ENCODE peak calls at places on chromosomes 5 and 9, in four cellular contexts. J is right lobe of liver, M is H1, O is heart left ventricle. Q is an unnamed sample.

GRCh38 chr9:114174876-114175771 is 19.8 kb downstream of the COL27A1 start:
- DNase-seq in J (peak; percentile 72), M (no peak), O (peak; percentile 83), Q (no peak)

GRCh38 chr9:131500939-131501541 is 1.7 kb upstream of the POMT1 start:
- DNase-seq in J (no peak), M (no peak), O (no peak), Q (peak; percentile 62)

GRCh38 chr9:129490583-129491485 is 130.1 kb downstream of the C9orf50 start:
- DNase-seq in J (peak; percentile 49), M (no peak), O (no peak), Q (no peak)

GRCh38 chr9:81890104-81890503 is 38.1 kb upstream of the SPATA31D4 start:
- DNase-seq in J (no peak), M (no peak), O (no peak), Q (no peak)

GRCh38 chr5:146124580-146124979 is 19.2 kb upstream of the PLAC8L1 start:
- DNase-seq in J (no peak), M (no peak), O (no peak), Q (no peak)

GRCh38 chr5:31972558-31972957 is 201.6 kb downstream of the GOLPH3 start:
- DNase-seq in J (no peak), M (no peak), O (no peak), Q (no peak)

GRCh38 chr9:20352531-20352930 is 269.8 kb downstream of the MLLT3 start:
- DNase-seq in J (no peak), M (no peak), O (no peak), Q (no peak)

GRCh38 chr9:136171009-136171800 is 33.7 kb downstream of the LHX3 start:
- DNase-seq in J (no peak), M (no peak), O (peak; percentile 7), Q (no peak)

GRCh38 chr9:114205171-114206015 is 50.1 kb downstream of the COL27A1 start:
- DNase-seq in J (no peak), M (no peak), O (peak; percentile 44), Q (peak; percentile 82)

GRCh38 chr5:132199116-132199680 is 28.5 kb downstream of the P4HA2 start:
- DNase-seq in J (no peak), M (peak; percentile 11), O (no peak), Q (no peak)

GRCh38 chr5:93593476-93594060 is 10.5 kb downstream of the NR2F1 start:
- DNase-seq in J (no peak), M (no peak), O (no peak), Q (no peak)

GRCh38 chr5:10351199-10351881 is 2.2 kb upstream of the MARCHF6 start:
- DNase-seq in J (no peak), M (no peak), O (peak; percentile 56), Q (no peak)

GRCh38 chr5:95620870-95621838 is 1.3 kb downstream of the GPR150 start:
- DNase-seq in J (peak; percentile 57), M (peak; percentile 78), O (peak; percentile 32), Q (peak; percentile 31)
- H3K4me3 ChIP-seq in J (peak overlapping the region; percentile 46), M (peak overlapping the region; percentile 28), O (peak overlapping the region; percentile 57), Q (peak overlapping the region; percentile 67)

GRCh38 chr9:83538172-83538889 is at the start of gene FRMD3:
- DNase-seq in J (peak; percentile 87), M (peak; percentile 82), O (peak; percentile 93), Q (peak; percentile 66)
- TF ChIP-seq POLR2A in J (no peak), M (no peak), O (peak; percentile 42), Q (peak; percentile 38)

DNA sequence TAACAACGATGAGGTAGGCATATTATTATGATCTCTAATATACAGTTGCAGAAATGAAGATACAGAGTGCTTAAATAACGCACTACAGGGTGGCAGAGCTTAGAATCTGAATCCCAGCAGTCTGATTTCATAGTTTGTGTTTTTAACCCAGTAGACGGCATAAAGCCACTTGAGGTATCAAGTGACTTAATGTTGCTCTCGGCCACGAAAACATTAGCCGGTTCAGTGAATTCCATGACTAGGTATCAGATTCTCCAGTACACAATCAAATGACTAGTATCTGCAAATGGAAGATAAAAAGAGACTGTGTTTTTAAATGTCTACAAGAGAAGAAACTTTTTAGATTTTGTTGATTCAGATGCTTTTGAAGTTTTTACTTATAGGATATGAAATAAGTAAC is 24.8 kb downstream of the SMC2 start:
- DNase-seq in J (no peak), M (no peak), O (no peak), Q (no peak)
- H3K36me3 ChIP-seq in J (no peaks in the 10 kb centered on the region), M (peaks cover 75% of the 10 kb centered on the region), O (peaks cover 99% of the 10 kb centered on the region), Q (no peaks in the 10 kb centered on the region)

GRCh38 chr5:73668017-73668416 is 42.0 kb downstream of the ARHGEF28 start:
- DNase-seq in J (no peak), M (no peak), O (no peak), Q (no peak)

GRCh38 chr5:73664796-73665195 is 38.8 kb downstream of the ARHGEF28 start:
- DNase-seq in J (no peak), M (no peak), O (no peak), Q (no peak)

GRCh38 chr5:73663860-73664240 is 37.9 kb downstream of the ARHGEF28 start:
- DNase-seq in J (no peak), M (no peak), O (no peak), Q (no peak)

GRCh38 chr5:73668422-73669116 is 42.6 kb downstream of the ARHGEF28 start:
- DNase-seq in J (no peak), M (no peak), O (no peak), Q (no peak)

DNA sequence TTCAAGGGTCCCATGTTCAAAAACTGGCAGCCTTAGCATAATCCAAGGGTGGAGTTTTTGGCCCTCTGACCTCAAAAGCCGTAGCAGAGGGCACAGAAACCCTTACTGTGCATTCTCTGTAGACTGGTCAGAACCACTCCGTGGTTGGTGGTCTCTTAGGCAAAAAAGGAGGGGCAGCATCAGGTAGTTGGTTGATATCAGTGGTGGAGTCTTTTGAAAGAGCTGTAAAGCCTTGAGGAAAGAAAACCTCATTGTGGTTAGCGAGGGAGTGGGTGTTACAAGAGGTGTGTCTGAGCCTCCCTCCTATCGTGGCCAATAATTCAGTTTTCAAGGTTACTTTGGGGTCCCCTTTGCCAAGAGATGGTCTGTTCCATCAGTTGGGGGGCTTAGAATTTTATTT is 40.9 kb downstream of the ARHGEF28 start:
- DNase-seq in J (no peak), M (no peak), O (no peak), Q (no peak)
- H3K4me3 ChIP-seq in J (no peak overlapping the region), M (no peak overlapping the region), O (no peak overlapping the region), Q (no peak overlapping the region)

DNA sequence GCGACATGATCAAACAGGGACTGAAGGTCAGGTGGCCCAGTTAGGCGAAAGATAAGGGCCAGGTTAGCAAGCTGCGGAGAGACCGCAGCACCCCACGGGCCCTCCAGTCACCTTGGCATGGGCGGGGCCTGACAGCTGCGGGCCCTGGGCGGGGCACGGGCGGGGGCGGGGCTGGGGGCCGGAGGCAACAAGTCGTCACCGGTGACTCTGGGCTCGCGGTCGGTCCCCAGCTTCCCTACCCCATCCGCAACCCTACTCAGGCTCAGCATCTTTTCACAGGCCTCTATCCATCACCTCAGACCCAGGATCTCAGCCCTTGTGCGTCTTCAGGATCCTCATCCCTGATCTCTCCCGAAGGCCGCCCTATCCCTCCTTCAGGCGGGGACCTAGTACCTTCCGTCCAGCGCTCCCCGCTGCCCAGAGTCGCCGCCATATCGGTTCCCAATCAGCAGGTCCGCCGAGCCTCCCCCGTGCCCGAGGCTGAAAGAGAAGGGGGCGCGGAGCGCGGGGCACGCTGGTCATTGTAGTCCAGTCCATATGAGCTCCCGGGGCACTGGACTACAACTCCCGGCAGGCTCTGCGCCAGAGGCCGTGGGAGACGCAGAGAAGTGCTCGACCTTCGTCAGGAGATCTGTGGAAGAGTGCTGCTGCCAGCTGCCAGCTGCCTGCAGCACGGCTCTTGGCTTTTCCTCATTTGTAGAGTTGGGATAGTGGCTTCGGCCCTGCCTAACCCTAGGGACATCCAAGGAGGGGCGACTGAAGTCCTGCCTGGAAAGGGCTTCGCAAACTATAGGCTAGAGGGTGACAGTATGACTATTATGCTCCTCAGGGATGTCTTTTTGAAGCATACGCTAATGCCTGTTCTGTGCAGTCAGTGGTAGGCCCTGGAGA is at the start of gene DNAJC18:
- DNase-seq in J (peak; percentile 93), M (peak; percentile 97), O (peak; percentile 97), Q (peak; percentile 94)
- TF ChIP-seq POLR2A in J (no peak), M (peak; percentile 87), O (peak; percentile 57), Q (peak; percentile 51)

GRCh38 chr9:87604886-87605588 is 107.4 kb downstream of the DAPK1 start:
- DNase-seq in J (no peak), M (no peak), O (no peak), Q (no peak)

GRCh38 chr9:87609002-87609401 is 111.3 kb downstream of the DAPK1 start:
- DNase-seq in J (no peak), M (no peak), O (no peak), Q (no peak)

GRCh38 chr9:87605676-87606075 is 108.0 kb downstream of the DAPK1 start:
- DNase-seq in J (no peak), M (no peak), O (no peak), Q (no peak)

GRCh38 chr9:87607859-87608258 is 110.2 kb downstream of the DAPK1 start:
- DNase-seq in J (no peak), M (no peak), O (no peak), Q (no peak)

GRCh38 chr9:87606921-87607521 is 109.4 kb downstream of the DAPK1 start:
- DNase-seq in J (no peak), M (no peak), O (no peak), Q (no peak)
- H3K36me3 ChIP-seq in J (peaks cover 6% of the 10 kb centered on the region), M (peaks cover 38% of the 10 kb centered on the region), O (no peaks in the 10 kb centered on the region), Q (no peaks in the 10 kb centered on the region)

DNA sequence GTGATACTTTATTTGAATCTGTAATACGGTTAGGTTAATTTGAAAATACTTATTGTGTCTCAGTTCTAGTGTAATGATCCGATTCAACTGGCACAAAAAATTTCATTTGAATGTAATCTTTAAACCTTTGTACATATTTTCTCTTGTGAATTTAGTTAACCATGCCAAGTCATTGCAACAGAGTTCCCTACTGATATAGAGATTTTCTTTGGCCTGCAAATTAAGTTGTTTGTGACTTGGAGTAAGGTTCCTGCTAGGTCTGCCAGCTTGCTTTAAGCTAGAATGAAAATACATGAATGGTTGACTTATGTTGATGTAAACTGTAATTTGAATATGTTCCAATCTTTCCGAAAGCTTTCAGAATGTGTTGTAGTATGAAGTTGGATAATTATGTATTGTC is 1004.1 kb upstream of the EDIL3 start:
- DNase-seq in J (no peak), M (no peak), O (no peak), Q (no peak)
- H3K4me3 ChIP-seq in J (no peak overlapping the region), M (no peak overlapping the region), O (no peak overlapping the region), Q (no peak overlapping the region)